ENCODE peak calls at places on chromosome 11, in nine cellular contexts. T is fibroblast of villous mesenchyme, D is HFF-Myc, Z is neural crest cell, Q is WERI-Rb-1, C is endothelial cell, U is foreskin fibroblast, B is cardiac muscle cell, W is Peyer's patch. V is an unnamed sample.

GRCh38 chr11:88178211-88178610 is 3.0 kb upstream of the RAB38 start:
- DNase-seq in T (peak; percentile 37), D (no peak), Z (no peak), Q (no peak), C (no peak), U (no peak), B (no peak), W (no peak), V (no peak)

GRCh38 chr11:30333405-30333804 is 10.5 kb downstream of the ARL14EP start:
- DNase-seq in T (peak; percentile 14), D (no peak), Z (no peak), Q (no peak), C (no peak), U (peak; percentile 7), B (peak; percentile 23), W (no peak), V (no peak)

GRCh38 chr11:132047167-132047566 is 676.8 kb downstream of the NTM start:
- DNase-seq in T (no peak), D (no peak), Z (no peak), Q (no peak), C (no peak), U (no peak), B (no peak), W (no peak), V (no peak)

GRCh38 chr11:119741369-119742262 is 12.6 kb upstream of the NECTIN1 start:
- DNase-seq in T (peak; percentile 23), D (no peak), Z (peak; percentile 73), Q (no peak), C (peak; percentile 78), U (no peak), B (peak; percentile 71), W (peak; percentile 82), V (no peak)

GRCh38 chr11:126109941-126110731 is 47.5 kb upstream of the CDON start:
- DNase-seq in T (no peak), D (no peak), Z (no peak), Q (no peak), C (no peak), U (no peak), B (no peak), W (no peak), V (no peak)

GRCh38 chr11:113338730-113339129 is 24.3 kb downstream of the TTC12 start:
- DNase-seq in T (no peak), D (no peak), Z (no peak), Q (peak; percentile 57), C (peak; percentile 31), U (no peak), B (peak; percentile 32), W (no peak), V (no peak)

GRCh38 chr11:114308689-114309089 is 12.5 kb downstream of the NNMT start:
- DNase-seq in T (peak; percentile 78), D (no peak), Z (no peak), Q (no peak), C (no peak), U (peak; percentile 81), B (no peak), W (no peak), V (no peak)

GRCh38 chr11:40842750-40843339 is 616.6 kb downstream of the LRRC4C start:
- DNase-seq in T (no peak), D (no peak), Z (no peak), Q (no peak), C (no peak), U (no peak), B (no peak), W (no peak), V (no peak)

GRCh38 chr11:111745719-111746504 is 20.3 kb downstream of the PPP2R1B start:
- DNase-seq in T (peak; percentile 65), D (no peak), Z (no peak), Q (no peak), C (no peak), U (no peak), B (no peak), W (no peak), V (no peak)

GRCh38 chr11:1261241-1262071 is 38.6 kb downstream of the MUC5B start:
- DNase-seq in T (no peak), D (no peak), Z (no peak), Q (no peak), C (no peak), U (no peak), B (no peak), W (no peak), V (no peak)
- TF ChIP-seq CTCF in T (no peak), D (no peak), Z (no peak), Q (no peak), C (no peak), U (no peak), B (no peak), W (no peak), V (no peak)

DNA sequence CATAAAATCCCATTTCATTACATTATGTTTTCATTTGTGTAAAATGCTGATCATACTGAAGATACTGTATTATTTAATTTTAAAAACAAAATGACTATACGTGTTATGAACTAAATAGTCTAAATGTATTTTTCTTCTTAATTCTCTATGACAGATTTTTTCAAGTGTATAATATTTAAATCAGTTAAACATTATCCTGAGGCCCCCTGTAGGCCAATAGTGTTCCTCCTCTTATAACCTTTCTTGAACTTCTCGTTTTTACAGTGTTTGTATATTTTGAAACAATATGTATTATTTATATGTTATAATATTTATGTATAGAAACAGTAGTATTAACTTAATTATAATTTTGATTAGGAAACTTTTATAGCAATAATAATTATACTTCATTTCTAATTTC is 151.1 kb upstream of the CHORDC1 start:
- DNase-seq in T (no peak), D (no peak), Z (no peak), Q (no peak), C (no peak), U (no peak), B (no peak), W (no peak), V (no peak)
- TF ChIP-seq CTCF in T (no peak), D (no peak), Z (peak; percentile 27), Q (no peak), C (no peak), U (no peak), B (no peak), W (no peak), V (no peak)

DNA sequence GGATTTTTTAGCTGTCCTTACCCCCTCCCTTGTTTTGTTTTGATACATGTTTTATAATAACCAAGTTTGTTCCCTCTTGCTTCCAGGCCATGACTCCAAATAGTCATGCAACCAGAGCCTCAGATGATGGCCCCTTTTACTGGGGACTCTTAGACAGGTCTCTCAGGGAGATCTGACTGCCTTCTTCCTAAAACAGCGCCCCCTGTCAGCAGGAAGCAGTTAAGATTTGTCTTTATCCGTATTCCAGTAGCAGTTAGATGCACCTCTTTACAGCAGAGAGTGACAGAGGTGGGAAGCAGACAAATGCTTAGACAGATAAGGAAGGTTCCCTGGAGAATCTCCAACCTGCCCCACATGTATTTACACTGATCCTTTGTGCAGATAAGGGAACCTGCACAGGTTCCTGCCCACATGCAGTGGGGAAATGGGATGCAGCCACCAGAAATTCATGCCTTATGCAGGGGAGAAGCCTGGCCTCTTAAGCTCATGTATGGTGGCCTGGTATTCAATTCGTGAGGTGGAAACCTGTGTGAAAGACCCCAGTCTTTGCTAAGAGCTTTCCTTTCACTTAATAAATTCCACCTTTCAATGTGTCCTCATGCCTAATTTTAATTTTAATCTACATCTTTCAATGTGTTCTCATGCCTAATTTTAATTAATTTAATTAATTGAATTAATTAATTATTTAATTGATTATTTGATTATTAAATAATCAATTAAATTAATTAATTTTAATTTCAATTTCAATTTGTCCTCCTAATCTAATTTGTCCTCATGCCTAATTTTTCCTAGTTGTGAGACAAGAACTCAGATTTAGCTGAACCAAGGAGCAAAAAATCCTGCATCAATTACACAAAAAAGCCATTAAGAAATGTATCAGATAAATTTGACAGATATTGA is 11.5 kb upstream of the GLYAT start:
- DNase-seq in T (no peak), D (no peak), Z (no peak), Q (no peak), C (no peak), U (no peak), B (no peak), W (no peak), V (no peak)
- TF ChIP-seq CTCF in T (no peak), D (peak; percentile 32), Z (no peak), Q (peak; percentile 22), C (no peak), U (peak; percentile 6), B (no peak), W (no peak), V (no peak)

DNA sequence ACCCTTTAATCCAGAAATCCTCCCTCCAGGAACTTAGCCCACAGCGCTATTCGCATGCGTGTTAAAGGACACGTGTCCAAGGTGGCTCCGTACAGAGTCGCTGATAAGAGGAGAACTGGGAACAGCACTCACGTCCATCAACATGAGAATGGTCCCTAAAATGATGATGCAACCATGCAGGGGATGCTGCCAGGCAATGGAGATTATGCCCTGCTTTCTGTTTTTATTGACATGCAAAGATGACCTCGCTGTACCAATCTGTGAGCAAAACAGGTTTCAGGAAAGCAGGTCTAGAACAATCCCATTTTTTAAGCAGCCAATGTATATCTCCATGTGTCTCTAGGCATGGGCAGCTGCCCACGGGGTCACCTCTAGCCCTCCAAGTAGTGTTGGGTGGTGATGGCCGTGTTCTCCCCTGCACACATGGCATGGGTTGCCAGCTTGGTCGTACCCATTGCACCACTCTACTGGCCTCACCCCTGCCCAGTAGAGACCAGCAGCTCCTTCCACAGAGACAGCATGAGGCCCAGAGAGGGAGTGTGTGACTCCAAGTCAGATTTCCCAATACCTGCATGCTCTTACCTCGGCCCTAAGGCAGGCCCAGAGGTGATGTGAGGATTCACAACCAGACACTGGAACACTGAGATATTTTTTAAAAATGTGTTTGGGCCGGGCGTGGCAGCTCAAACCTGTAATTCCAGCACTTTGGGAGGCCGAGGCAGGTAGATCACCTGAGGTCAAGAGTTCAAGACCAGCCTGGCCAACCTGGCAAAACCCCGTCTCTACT is 68.3 kb upstream of the LINC01488 start:
- DNase-seq in T (no peak), D (no peak), Z (no peak), Q (no peak), C (no peak), U (no peak), B (no peak), W (peak; percentile 16), V (no peak)
- TF ChIP-seq CTCF in T (no peak), D (no peak), Z (no peak), Q (no peak), C (no peak), U (no peak), B (no peak), W (no peak), V (no peak)

GRCh38 chr11:69912911-69913451 is 93.8 kb upstream of the FGF3 start:
- DNase-seq in T (no peak), D (no peak), Z (no peak), Q (no peak), C (no peak), U (no peak), B (no peak), W (peak; percentile 79), V (peak; percentile 27)
- TF ChIP-seq CTCF in T (peak; percentile 18), D (peak; percentile 29), Z (peak; percentile 34), Q (peak; percentile 59), C (no peak), U (no peak), B (peak; percentile 25), W (no peak), V (no peak)

GRCh38 chr11:60130496-60130895 is 42.0 kb downstream of the MS4A2 start:
- DNase-seq in T (peak; percentile 3), D (no peak), Z (peak; percentile 22), Q (peak; percentile 67), C (peak; percentile 44), U (no peak), B (peak; percentile 66), W (no peak), V (no peak)
- TF ChIP-seq CTCF in T (no peak), D (no peak), Z (peak; percentile 53), Q (peak; percentile 60), C (peak; percentile 19), U (no peak), B (no peak), W (no peak), V (peak; percentile 45)